ENCODE peak calls at places on chromosome 1, in five cellular contexts. J is pancreas; E is stimulated activated CD4-positive, alpha-beta T cell treated with anti-CD3 and anti-CD28 coated beads, Interleukin-2, amount 100 ng/mL, for 48 hours; O is Right ventricle myocardium inferior; T is HEK293T. C is an unnamed sample.

GRCh38 chr1:59214764-59215208 is 82.1 kb upstream of the FGGY start:
- DNase-seq in J (no peak), E (no peak), O (no peak), T (peak; percentile 75), C (peak; percentile 68)

GRCh38 chr1:202162049-202162417 is 1.6 kb upstream of the PTPN7 start:
- DNase-seq in J (no peak), E (no peak), O (no peak), T (no peak), C (no peak)

GRCh38 chr1:30400436-30400975 is 322.9 kb downstream of the MATN1 start:
- DNase-seq in J (no peak), E (no peak), O (peak; percentile 61), T (no peak), C (no peak)

GRCh38 chr1:182617734-182618288 is 13.6 kb upstream of the RGS16 start:
- DNase-seq in J (no peak), E (no peak), O (no peak), T (no peak), C (no peak)

GRCh38 chr1:40379785-40380452 is 6.4 kb downstream of the SMAP2 start:
- DNase-seq in J (no peak), E (no peak), O (no peak), T (no peak), C (no peak)

GRCh38 chr1:93702102-93702827 is 20.6 kb upstream of the BCAR3 start:
- DNase-seq in J (no peak), E (no peak), O (no peak), T (no peak), C (no peak)

GRCh38 chr1:204357551-204357950 is 2.2 kb downstream of the PLEKHA6 start:
- DNase-seq in J (no peak), E (no peak), O (no peak), T (no peak), C (no peak)

GRCh38 chr1:34549199-34549598 is 205.6 kb upstream of the GJB5 start:
- DNase-seq in J (no peak), E (no peak), O (no peak), T (peak; percentile 30), C (no peak)

GRCh38 chr1:175201061-175201508 is 8.5 kb upstream of the KIAA0040 start:
- DNase-seq in J (no peak), E (no peak), O (no peak), T (no peak), C (no peak)

GRCh38 chr1:65395887-65396612 is 24.4 kb upstream of the LEPR start:
- DNase-seq in J (no peak), E (no peak), O (no peak), T (no peak), C (no peak)

GRCh38 chr1:245205396-245205795 is 50.6 kb downstream of the KIF26B start:
- DNase-seq in J (no peak), E (no peak), O (no peak), T (no peak), C (no peak)

GRCh38 chr1:33324677-33325417 is 3.9 kb upstream of the A3GALT2 start:
- DNase-seq in J (peak; percentile 44), E (no peak), O (no peak), T (no peak), C (no peak)

GRCh38 chr1:70499695-70500094 is 88.6 kb downstream of the CTH start:
- DNase-seq in J (no peak), E (no peak), O (no peak), T (no peak), C (no peak)

GRCh38 chr1:97145321-97145956 is 423.9 kb downstream of the PTBP2 start:
- DNase-seq in J (no peak), E (no peak), O (no peak), T (no peak), C (peak; percentile 92)